ENCODE peak calls at places on chromosomes 2 and 18, in seven cellular contexts. J is HepG2, N is K562, P is GM12878, I is SK-N-SH, M is H1, Y is HCT116. X is an unnamed sample.

GRCh38 chr2:178008636-178009289 is 63.8 kb downstream of the PDE11A start:
- DNase-seq in J (no peak), N (peak), P (no peak), I (peak), M (no peak), Y (no peak), X (no peak)

GRCh38 chr18:40841473-40841872 is 1113.6 kb upstream of the PIK3C3 start:
- DNase-seq in J (no peak), N (no peak), P (no peak), I (no peak), M (no peak), Y (no peak), X (no peak)

GRCh38 chr2:2321250-2321545 is 9.9 kb downstream of the MYT1L start:
- DNase-seq in J (no peak), N (no peak), P (no peak), I (peak), M (no peak), Y (no peak), X (no peak)

GRCh38 chr2:106995560-106995959 is 109.6 kb upstream of the ST6GAL2 start:
- DNase-seq in J (no peak), N (no peak), P (no peak), I (no peak), M (no peak), Y (no peak), X (no peak)

GRCh38 chr2:205783872-205784510 is 101.7 kb downstream of the NRP2 start:
- DNase-seq in J (peak), N (no peak), P (no peak), I (no peak), M (no peak), Y (no peak), X (no peak)

GRCh38 chr18:78982186-78982585 is 2.6 kb downstream of the SALL3 start:
- DNase-seq in J (no peak), N (no peak), P (no peak), I (no peak), M (no peak), Y (no peak), X (no peak)

GRCh38 chr2:148568597-148568996 is 76.0 kb upstream of the EPC2 start:
- DNase-seq in J (no peak), N (no peak), P (no peak), I (no peak), M (no peak), Y (no peak), X (no peak)

GRCh38 chr2:102144128-102144527 is 1.6 kb downstream of the IL1R1 start:
- DNase-seq in J (no peak), N (no peak), P (no peak), I (no peak), M (no peak), Y (no peak), X (no peak)

GRCh38 chr2:101442042-101442666 is 32.8 kb downstream of the RFX8 start:
- DNase-seq in J (no peak), N (no peak), P (no peak), I (no peak), M (no peak), Y (no peak), X (no peak)

DNA sequence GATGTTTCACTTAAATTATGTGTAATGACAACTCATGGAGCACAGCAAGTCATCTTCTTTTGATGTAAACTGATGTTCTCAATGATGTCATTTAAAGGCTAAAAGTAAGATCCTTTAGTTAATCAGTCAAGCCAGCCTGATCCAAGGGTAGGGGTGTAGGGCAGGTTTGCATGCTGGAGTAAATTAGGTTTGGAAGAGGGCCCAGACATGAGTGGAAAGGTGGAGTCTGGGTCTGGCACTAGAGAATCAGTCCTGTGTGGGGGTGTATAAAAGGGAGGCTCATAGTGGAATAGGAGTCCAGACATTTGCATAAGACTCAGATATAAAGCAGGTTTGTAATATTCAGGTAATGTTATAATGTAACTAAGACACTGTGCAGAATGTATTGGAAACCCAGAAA is 88.8 kb upstream of the NYAP2 start:
- DNase-seq in J (no peak), N (no peak), P (no peak), I (no peak), M (no peak), Y (no peak), X (no peak)
- TF ChIP-seq JUND in J (no peak), N (no peak), P (no peak), I (no peak), M (no peak), Y (no peak), X (no peak)

GRCh38 chr2:98911376-98912154 is 24.5 kb downstream of the CRACDL start:
- DNase-seq in J (peak), N (no peak), P (no peak), I (no peak), M (peak), Y (no peak), X (no peak)

GRCh38 chr2:98913916-98914712 is 21.9 kb downstream of the CRACDL start:
- DNase-seq in J (no peak), N (no peak), P (no peak), I (no peak), M (no peak), Y (no peak), X (no peak)

GRCh38 chr2:98911126-98911375 is 25.0 kb downstream of the CRACDL start:
- DNase-seq in J (no peak), N (no peak), P (no peak), I (no peak), M (peak), Y (no peak), X (no peak)

GRCh38 chr2:98912957-98913915 is 22.8 kb downstream of the CRACDL start:
- DNase-seq in J (no peak), N (no peak), P (no peak), I (no peak), M (no peak), Y (no peak), X (no peak)

DNA sequence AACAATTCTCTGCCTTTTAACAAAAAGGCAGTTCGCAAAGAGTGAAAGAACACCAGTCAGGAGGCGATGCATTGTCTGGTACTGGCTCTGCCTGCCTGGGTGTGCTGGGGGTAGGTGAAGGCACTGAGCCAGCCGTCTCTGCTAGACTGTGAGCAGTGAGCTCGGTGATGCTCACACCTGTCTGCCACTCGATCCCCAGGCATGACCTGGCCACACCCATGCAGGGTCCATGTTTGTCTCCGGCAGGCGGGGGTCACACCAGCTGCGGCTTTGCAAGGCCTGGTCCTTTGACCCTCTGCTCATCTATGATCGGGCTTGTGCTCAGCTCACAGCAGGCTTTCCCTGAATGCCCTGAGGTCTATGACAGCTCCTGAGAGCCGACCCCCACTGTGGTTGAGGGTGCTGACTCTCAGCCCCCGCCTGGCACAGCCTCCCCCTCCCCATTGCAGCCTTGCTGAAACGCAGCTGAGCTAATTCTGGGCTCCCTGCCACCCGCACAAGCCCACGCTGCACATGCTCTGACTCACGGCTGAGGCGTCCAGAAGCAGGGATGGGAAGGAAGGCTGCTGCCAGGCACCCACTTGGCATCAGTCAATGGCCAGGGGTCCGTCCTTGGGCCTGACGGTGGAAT is 23.7 kb downstream of the CRACDL start:
- DNase-seq in J (no peak), N (no peak), P (no peak), I (peak), M (peak), Y (peak), X (no peak)
- TF ChIP-seq JUND in J (no peak), N (no peak), P (no peak), I (peak), M (no peak), Y (no peak), X (no peak)

GRCh38 chr2:47460766-47461165 is 57.8 kb downstream of the MSH2 start:
- DNase-seq in J (no peak), N (no peak), P (no peak), I (no peak), M (no peak), Y (no peak), X (no peak)

GRCh38 chr2:47459021-47459420 is 56.1 kb downstream of the MSH2 start:
- DNase-seq in J (no peak), N (no peak), P (no peak), I (no peak), M (no peak), Y (no peak), X (no peak)

GRCh38 chr2:47455411-47455810 is 52.5 kb downstream of the MSH2 start:
- DNase-seq in J (no peak), N (no peak), P (no peak), I (no peak), M (no peak), Y (no peak), X (no peak)

GRCh38 chr2:47457268-47457667 is 54.3 kb downstream of the MSH2 start:
- DNase-seq in J (no peak), N (no peak), P (no peak), I (no peak), M (no peak), Y (no peak), X (no peak)

DNA sequence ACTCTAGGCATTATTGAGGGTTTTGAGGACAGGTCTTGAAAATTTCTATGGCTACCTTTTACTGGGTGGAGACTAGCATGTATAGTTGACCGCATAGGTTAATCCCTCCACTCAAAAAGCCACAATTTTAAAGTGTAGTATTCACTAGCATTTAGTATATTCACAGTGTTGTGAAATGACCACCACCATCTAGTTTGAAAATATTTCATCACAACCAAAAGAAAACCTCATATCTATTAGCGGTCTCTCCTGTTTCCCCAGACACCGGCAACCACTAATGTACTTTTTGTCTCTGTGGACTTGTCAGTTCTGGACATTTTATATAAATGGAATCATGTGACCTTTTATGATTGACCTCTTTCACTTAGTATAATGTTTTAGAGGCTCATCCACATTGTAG is 53.9 kb downstream of the MSH2 start:
- DNase-seq in J (no peak), N (no peak), P (no peak), I (no peak), M (no peak), Y (no peak), X (no peak)
- TF ChIP-seq JUND in J (no peak), N (no peak), P (no peak), I (no peak), M (no peak), Y (no peak), X (no peak)

DNA sequence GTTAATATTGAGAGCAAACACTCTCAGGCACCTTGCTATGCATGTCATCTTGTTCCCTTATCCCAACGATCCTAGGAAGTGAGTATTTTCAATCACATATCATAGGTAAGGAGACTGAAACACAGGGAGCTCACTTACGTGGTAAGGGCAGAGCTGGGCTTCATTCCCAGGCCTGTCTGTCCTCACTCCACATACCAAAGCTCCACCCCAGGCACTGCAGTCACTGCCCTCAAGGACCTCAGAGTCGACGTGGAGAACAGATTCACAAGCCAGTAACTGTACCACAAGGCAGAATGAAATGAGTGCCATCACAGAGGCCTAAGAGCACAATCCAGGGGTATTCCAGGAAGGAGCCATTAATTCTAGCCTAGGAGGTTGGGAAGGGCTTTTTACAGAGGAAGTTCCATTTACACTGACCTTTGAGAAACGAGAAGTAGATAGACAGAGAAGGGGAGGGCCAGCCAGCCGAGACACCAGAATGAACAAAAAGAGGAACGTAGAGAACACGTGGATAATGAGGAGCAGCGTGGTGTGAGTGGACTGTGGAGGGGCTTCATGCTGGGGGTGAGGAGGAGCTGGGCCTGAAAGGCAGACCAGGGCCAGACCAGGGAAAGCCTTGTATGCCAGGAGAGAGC is 48.6 kb downstream of the KIAA2012 start:
- DNase-seq in J (no peak), N (no peak), P (no peak), I (no peak), M (no peak), Y (no peak), X (no peak)
- TF ChIP-seq JUND in J (no peak), N (no peak), P (no peak), I (no peak), M (no peak), Y (no peak), X (no peak)

DNA sequence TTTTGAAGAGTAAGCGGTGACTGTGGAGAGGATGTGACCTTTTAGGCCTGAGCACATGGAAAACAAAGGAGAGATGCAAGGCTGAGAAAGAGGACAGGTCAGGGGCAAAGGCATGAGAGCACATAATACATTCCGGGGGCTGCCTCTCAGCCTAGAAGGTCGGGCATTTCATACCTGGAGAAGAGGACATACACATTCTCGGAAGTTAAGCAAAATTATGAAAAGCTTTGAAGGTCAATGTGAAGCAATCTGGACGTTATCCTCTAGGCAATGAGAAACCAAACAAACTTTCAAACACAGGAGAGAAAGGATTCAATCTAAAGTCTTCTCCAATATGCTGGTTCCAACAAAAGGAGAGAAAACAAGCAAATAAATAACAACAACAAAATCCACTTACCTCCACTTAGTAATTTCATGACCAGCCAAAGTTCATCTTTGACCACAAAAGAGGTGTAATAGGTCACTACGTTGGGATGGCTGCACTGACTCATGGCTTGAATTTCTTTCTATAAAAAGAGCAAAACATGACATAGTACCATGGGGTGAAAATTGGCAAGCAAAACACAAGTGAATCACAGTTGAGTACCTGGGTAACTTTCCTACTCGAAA is 80.4 kb downstream of the STK39 start:
- DNase-seq in J (peak), N (no peak), P (no peak), I (no peak), M (no peak), Y (peak), X (no peak)
- TF ChIP-seq JUND in J (peak), N (no peak), P (no peak), I (peak), M (no peak), Y (peak), X (no peak)

GRCh38 chr18:32086866-32087265 is 4.8 kb upstream of the RNF138 start:
- DNase-seq in J (no peak), N (no peak), P (no peak), I (no peak), M (no peak), Y (peak), X (no peak)
- TF ChIP-seq JUND in J (no peak), N (no peak), P (no peak), I (no peak), M (no peak), Y (no peak), X (no peak)

GRCh38 chr2:161876416-161876815 is 197.6 kb downstream of the DPP4 start:
- DNase-seq in J (no peak), N (no peak), P (no peak), I (no peak), M (no peak), Y (no peak), X (no peak)

GRCh38 chr2:161873689-161874088 is 200.3 kb downstream of the DPP4 start:
- DNase-seq in J (no peak), N (no peak), P (no peak), I (no peak), M (no peak), Y (no peak), X (no peak)

GRCh38 chr2:161870531-161870930 is 203.5 kb downstream of the DPP4 start:
- DNase-seq in J (no peak), N (no peak), P (no peak), I (no peak), M (no peak), Y (no peak), X (no peak)

DNA sequence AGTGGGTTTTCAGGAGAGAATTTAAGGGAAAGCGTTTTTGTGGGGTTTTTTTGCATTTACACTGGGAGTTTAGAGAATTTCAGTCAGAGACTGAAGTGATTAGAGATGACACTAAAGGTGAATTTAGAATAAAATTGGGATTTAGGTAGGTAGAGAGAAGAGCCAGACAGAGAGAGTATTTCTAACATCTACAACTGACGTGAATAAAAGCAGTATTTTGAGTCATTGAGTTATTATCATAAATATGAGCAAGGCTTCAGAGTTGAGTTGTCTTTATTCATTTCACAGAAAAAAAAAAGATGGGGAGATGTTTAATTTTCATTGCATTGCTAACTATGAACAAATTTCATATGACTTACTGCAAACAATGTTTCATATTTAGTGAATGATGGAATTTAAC is 202.9 kb downstream of the DPP4 start:
- DNase-seq in J (no peak), N (no peak), P (no peak), I (no peak), M (no peak), Y (no peak), X (no peak)
- TF ChIP-seq JUND in J (no peak), N (no peak), P (no peak), I (no peak), M (no peak), Y (no peak), X (no peak)

GRCh38 chr18:3058328-3059191 is 45.6 kb upstream of the LPIN2 start:
- DNase-seq in J (peak), N (no peak), P (no peak), I (no peak), M (no peak), Y (no peak), X (peak)
- TF ChIP-seq JUND in J (peak), N (no peak), P (no peak), I (no peak), M (no peak), Y (no peak), X (peak)